ENCODE peak calls at places on chromosomes 3 and 15, in seven cellular contexts. Q is stimulated activated CD4-positive, alpha-beta T cell treated with anti-CD3 and anti-CD28 coated beads, Interleukin-12 subunit alpha, Interleukin-12 subunit beta, amount 100 ng/mL, for 4 hours; U is colonic mucosa; I is C1 segment of cervical spinal cord; V is SW480; K is psoas muscle; F is NCI-H524 treated with DMSO at 0.1 percent for 48 hours. Z is an unnamed sample.

GRCh38 chr15:98904466-98905048 is 103.0 kb downstream of the PGPEP1L start:
- DNase-seq in U (peak), I (peak), K (no peak), F (no peak), V (peak), Q (no peak), Z (no peak)

GRCh38 chr3:172201990-172202318 is 162.6 kb downstream of the FNDC3B start:
- DNase-seq in Q (no peak), I (no peak), V (no peak), K (no peak), U (no peak), F (no peak), Z (no peak)

GRCh38 chr15:39213385-39213840 is 367.5 kb upstream of the THBS1 start:
- DNase-seq in K (no peak), V (peak), U (no peak), Q (no peak), F (no peak), I (peak), Z (peak)

GRCh38 chr15:100330629-100331215 is 11.1 kb downstream of the ADAMTS17 start:
- DNase-seq in K (no peak), Q (no peak), I (no peak), V (peak), U (no peak), F (no peak), Z (no peak)

GRCh38 chr3:142724682-142725351 is 983 bp downstream of the TRPC1 start:
- DNase-seq in F (no peak), V (peak), Q (peak), K (peak), U (peak), I (peak), Z (peak)

GRCh38 chr3:80285370-80285769 is 517.6 kb upstream of the ROBO1 start:
- DNase-seq in F (no peak), K (no peak), I (no peak), U (no peak), Q (no peak), V (no peak), Z (no peak)

GRCh38 chr3:188673509-188674239 is 498.1 kb upstream of the TPRG1 start:
- DNase-seq in V (no peak), I (no peak), Q (no peak), K (no peak), F (no peak), U (no peak), Z (no peak)

GRCh38 chr3:72675243-72675642 is 173.0 kb downstream of the SHQ1 start:
- DNase-seq in I (no peak), Q (no peak), U (no peak), F (no peak), K (no peak), V (no peak), Z (no peak)

GRCh38 chr3:107124885-107125284 is 252.4 kb upstream of the CCDC54 start:
- DNase-seq in F (peak), U (no peak), Q (no peak), V (no peak), K (no peak), I (no peak), Z (no peak)

GRCh38 chr3:56238299-56238698 is 230.0 kb downstream of the ERC2 start:
- DNase-seq in Q (no peak), U (no peak), V (no peak), F (peak), K (no peak), I (no peak), Z (no peak)

GRCh38 chr3:52532517-52532837 is 1.2 kb downstream of the NT5DC2 start:
- DNase-seq in U (no peak), Q (no peak), V (no peak), F (no peak), K (no peak), I (no peak), Z (no peak)

GRCh38 chr3:20280257-20280656 is 94.3 kb upstream of the SGO1 start:
- DNase-seq in U (no peak), K (no peak), I (no peak), V (no peak), Q (no peak), F (no peak), Z (no peak)

GRCh38 chr3:173066044-173066679 is 74.9 kb downstream of the SPATA16 start:
- DNase-seq in F (peak), K (no peak), Q (no peak), V (no peak), I (no peak), U (peak), Z (no peak)

GRCh38 chr15:96121066-96121465 is 209.4 kb upstream of the NR2F2 start:
- DNase-seq in V (no peak), I (no peak), Q (no peak), K (no peak), F (no peak), U (no peak), Z (no peak)

GRCh38 chr3:156358232-156358631 is 196.7 kb downstream of the SSR3 start:
- DNase-seq in V (no peak), F (no peak), K (no peak), I (no peak), U (no peak), Q (no peak), Z (no peak)